ENCODE peak calls at places on chromosome 20, in five cellular contexts. S is stomach, E is AG04450, C is IMR-90, Y is PC-3. D is an unnamed sample.

GRCh38 chr20:13447385-13448180 is 191.1 kb downstream of the TASP1 start:
- DNase-seq in S (no peak), E (no peak), C (no peak), Y (no peak), D (no peak)

GRCh38 chr20:3312940-3313656 is 74.1 kb upstream of the SLC4A11 start:
- DNase-seq in S (no peak), E (no peak), C (peak; percentile 53), Y (peak; percentile 9), D (no peak)

GRCh38 chr20:46128310-46129151 is 10.4 kb downstream of the CD40 start:
- DNase-seq in S (peak; percentile 29), E (no peak), C (no peak), Y (no peak), D (no peak)

GRCh38 chr20:41014557-41015088 is 14.0 kb upstream of the TOP1 start:
- DNase-seq in S (no peak), E (no peak), C (peak; percentile 47), Y (no peak), D (no peak)

GRCh38 chr20:14193443-14193842 is 144.0 kb downstream of the FLRT3 start:
- DNase-seq in S (no peak), E (no peak), C (no peak), Y (no peak), D (no peak)

GRCh38 chr20:43583982-43584432 is 6.7 kb upstream of the IFT52 start:
- DNase-seq in S (peak; percentile 56), E (peak; percentile 92), C (peak; percentile 97), Y (peak; percentile 37), D (no peak)

GRCh38 chr20:19026121-19026878 is 186.1 kb upstream of the SLC24A3 start:
- DNase-seq in S (no peak), E (no peak), C (no peak), Y (no peak), D (no peak)

GRCh38 chr20:48716086-48716485 is 111.7 kb downstream of the PREX1 start:
- DNase-seq in S (no peak), E (no peak), C (no peak), Y (no peak), D (peak; percentile 49)

GRCh38 chr20:5393218-5393870 is 76.6 kb upstream of the PROKR2 start:
- DNase-seq in S (no peak), E (no peak), C (no peak), Y (no peak), D (no peak)

GRCh38 chr20:2767768-2768631 is 32.4 kb downstream of the CPXM1 start:
- DNase-seq in S (peak; percentile 94), E (no peak), C (peak; percentile 24), Y (peak; percentile 94), D (no peak)

GRCh38 chr20:48703511-48704219 is 124.1 kb downstream of the PREX1 start:
- DNase-seq in S (no peak), E (no peak), C (no peak), Y (no peak), D (no peak)

GRCh38 chr20:884983-885952 is 30.9 kb downstream of the ANGPT4 start:
- DNase-seq in S (no peak), E (no peak), C (peak; percentile 26), Y (peak; percentile 36), D (no peak)

GRCh38 chr20:61767776-61768494 is 297.7 kb downstream of the TAF4 start:
- DNase-seq in S (no peak), E (no peak), C (no peak), Y (no peak), D (no peak)

GRCh38 chr20:57717797-57718196 is 8.0 kb upstream of the PMEPA1 start:
- DNase-seq in S (no peak), E (no peak), C (no peak), Y (peak; percentile 99), D (no peak)

GRCh38 chr20:37727247-37727956 is 33.6 kb downstream of the CTNNBL1 start:
- DNase-seq in S (no peak), E (no peak), C (no peak), Y (no peak), D (no peak)

GRCh38 chr20:46746972-46747371 is 37.5 kb downstream of the SLC2A10 start:
- DNase-seq in S (no peak), E (no peak), C (peak; percentile 71), Y (peak; percentile 88), D (no peak)

GRCh38 chr20:38377039-38377715 is 30.9 kb downstream of the LBP start:
- DNase-seq in S (no peak), E (no peak), C (no peak), Y (no peak), D (no peak)

DNA sequence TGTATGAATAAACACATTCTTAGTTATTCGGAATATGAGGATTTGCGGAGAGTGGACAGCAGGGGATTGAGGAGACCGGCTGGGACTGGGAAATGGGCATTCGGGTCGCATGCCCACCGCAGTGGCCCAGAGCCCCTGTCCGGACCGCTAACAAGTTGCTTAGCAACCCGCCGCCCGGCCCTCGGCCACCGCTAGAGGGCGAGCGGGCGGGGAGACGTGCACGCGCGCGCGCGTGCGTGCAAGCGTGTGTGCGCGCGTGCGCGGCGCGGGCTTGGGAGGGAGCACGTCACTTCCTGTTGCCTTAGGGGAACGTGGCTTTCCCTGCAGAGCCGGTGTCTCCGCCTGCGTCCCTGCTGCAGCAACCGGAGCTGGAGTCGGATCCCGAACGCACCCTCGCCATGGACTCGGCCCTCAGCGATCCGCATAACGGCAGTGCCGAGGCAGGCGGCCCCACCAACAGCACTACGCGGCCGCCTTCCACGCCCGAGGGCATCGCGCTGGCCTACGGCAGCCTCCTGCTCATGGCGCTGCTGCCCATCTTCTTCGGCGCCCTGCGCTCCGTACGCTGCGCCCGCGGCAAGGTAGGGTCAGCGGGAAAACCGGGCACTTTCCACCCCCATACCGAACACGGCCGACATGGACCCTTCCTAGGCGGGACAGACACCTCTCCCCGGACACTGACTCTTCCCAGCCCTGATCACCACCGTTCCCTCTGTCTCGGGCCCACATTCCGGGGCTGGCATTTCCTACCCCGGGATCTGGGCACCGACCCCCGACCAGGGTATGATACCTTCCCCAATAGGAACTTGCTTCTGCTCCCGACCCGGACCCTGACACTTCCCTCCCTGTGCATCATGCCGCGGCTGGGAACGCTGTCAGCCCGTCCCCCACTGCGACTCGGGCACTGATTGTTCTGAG is at the start of gene HM13:
- DNase-seq in S (peak; percentile 94), E (peak; percentile 86), C (peak; percentile 94), Y (peak; percentile 98), D (peak; percentile 89)
- H3K27ac ChIP-seq in S (peak within 1 kb of the TSS; percentile 93), E (peak within 1 kb of the TSS; percentile 75), C (peak within 1 kb of the TSS; percentile 92), Y (peak within 1 kb of the TSS; percentile 52), D (peak within 1 kb of the TSS; percentile 83)

GRCh38 chr20:63007722-63008488 is 1.1 kb upstream of the BHLHE23 start:
- DNase-seq in S (no peak), E (no peak), C (no peak), Y (no peak), D (no peak)

GRCh38 chr20:63007472-63007721 is 633 bp upstream of the BHLHE23 start:
- DNase-seq in S (no peak), E (no peak), C (no peak), Y (no peak), D (no peak)

GRCh38 chr20:63009044-63009961 is 2.5 kb upstream of the BHLHE23 start:
- DNase-seq in S (peak; percentile 78), E (no peak), C (peak; percentile 42), Y (peak; percentile 85), D (peak; percentile 65)

GRCh38 chr20:63009988-63010769 is 3.4 kb upstream of the BHLHE23 start:
- DNase-seq in S (peak; percentile 43), E (no peak), C (peak; percentile 47), Y (no peak), D (no peak)

DNA sequence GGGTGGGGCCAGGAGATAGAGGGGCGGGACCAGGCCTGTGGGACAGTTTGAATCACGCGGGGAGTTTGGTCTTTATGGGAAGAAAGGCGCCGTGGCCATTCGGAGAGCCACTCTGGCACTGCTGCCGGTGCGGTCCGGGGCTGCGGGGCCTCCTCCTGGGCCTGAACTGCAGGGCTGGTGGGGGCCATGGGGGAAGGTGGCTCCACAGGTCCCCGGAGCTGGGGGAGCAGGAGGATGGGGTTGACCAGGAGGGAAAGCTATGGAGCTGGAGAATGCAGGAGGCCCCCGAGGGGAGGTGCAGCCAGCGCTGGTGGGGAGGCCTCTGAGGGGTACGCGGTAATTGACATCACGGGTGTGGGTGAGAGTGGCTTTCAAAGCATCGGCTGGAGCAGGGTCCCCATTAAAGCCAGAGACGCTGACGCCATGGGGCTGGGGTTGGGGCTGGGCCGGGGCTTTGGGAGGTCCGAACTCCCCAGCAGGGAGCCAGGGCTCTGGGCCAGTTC is 1.8 kb upstream of the BHLHE23 start:
- DNase-seq in S (no peak), E (no peak), C (no peak), Y (no peak), D (no peak)
- H3K4me3 ChIP-seq in S (no peak overlapping the region), E (no peak overlapping the region), C (no peak overlapping the region), Y (peak overlapping the region; percentile 43), D (peak overlapping the region; percentile 31)

DNA sequence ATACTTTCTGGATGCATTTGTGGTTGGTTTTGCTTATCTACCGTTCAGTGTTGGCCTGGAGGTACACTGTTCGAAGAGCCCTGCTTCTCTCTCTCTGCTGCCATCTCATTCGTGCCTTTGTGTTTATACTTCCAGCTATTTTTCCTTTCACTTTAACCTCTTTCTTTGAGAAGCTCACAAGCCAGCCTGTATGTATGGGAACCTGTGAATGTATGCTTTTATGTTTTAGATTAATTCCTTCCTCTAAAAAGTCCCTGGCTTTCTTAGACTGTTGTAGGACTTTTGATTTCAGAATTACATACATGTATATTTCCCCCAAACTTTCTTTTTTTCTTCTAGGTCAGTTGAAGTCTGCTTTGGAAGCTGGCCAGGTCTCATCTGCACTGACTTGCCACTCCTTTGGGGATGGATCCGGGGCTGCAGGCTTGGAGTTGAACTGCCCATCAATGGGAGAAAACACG is 83.0 kb downstream of the SCAND1 start:
- DNase-seq in S (peak; percentile 28), E (no peak), C (peak; percentile 51), Y (no peak), D (no peak)
- H3K27ac ChIP-seq in S (no peak overlapping the region), E (no peak overlapping the region), C (peak overlapping the region; percentile 72), Y (no peak overlapping the region), D (no peak overlapping the region)

GRCh38 chr20:59153355-59153681 is 10.3 kb upstream of the ZNF831 start:
- DNase-seq in S (no peak), E (no peak), C (no peak), Y (no peak), D (no peak)
- H3K4me3 ChIP-seq in S (no peak overlapping the region), E (no peak overlapping the region), C (no peak overlapping the region), Y (no peak overlapping the region), D (no peak overlapping the region)

GRCh38 chr20:63412889-63413288 is 51.7 kb upstream of the CHRNA4 start:
- DNase-seq in S (no peak), E (no peak), C (no peak), Y (no peak), D (no peak)
- H3K27ac ChIP-seq in S (no peak overlapping the region), E (no peak overlapping the region), C (no peak overlapping the region), Y (no peak overlapping the region), D (no peak overlapping the region)

GRCh38 chr20:25023316-25023715 is 30.8 kb upstream of the APMAP start:
- DNase-seq in S (peak; percentile 24), E (no peak), C (no peak), Y (no peak), D (no peak)
- H3K4me3 ChIP-seq in S (no peak overlapping the region), E (no peak overlapping the region), C (no peak overlapping the region), Y (no peak overlapping the region), D (no peak overlapping the region)

GRCh38 chr20:33693741-33694645 is 7.8 kb upstream of the E2F1 start:
- DNase-seq in S (no peak), E (no peak), C (no peak), Y (no peak), D (no peak)
- H3K27ac ChIP-seq in S (no peak overlapping the region), E (peak overlapping the region; percentile 2), C (no peak overlapping the region), Y (no peak overlapping the region), D (no peak overlapping the region)